ENCODE peak calls at places on chromosomes 13 and 19, in six cellular contexts. R is pancreas, L is SJSA1, S is IMR-90, W is uterus, Q is tibial artery. V is an unnamed sample.

GRCh38 chr19:14837391-14837790 is 2.4 kb upstream of the OR7A5 start:
- DNase-seq in R (no peak), L (no peak), S (no peak), W (no peak), Q (no peak), V (no peak)

GRCh38 chr13:112711528-112712265 is 21.9 kb downstream of the ATP11A start:
- DNase-seq in R (peak; percentile 68), L (peak; percentile 91), S (peak; percentile 98), W (peak; percentile 93), Q (peak; percentile 91), V (no peak)

GRCh38 chr13:29448124-29448685 is 147.3 kb downstream of the SLC7A1 start:
- DNase-seq in R (no peak), L (no peak), S (no peak), W (no peak), Q (no peak), V (no peak)

GRCh38 chr19:35712910-35713845 is 4.6 kb upstream of the KMT2B start:
- DNase-seq in R (no peak), L (no peak), S (no peak), W (no peak), Q (no peak), V (no peak)

GRCh38 chr13:111845621-111846351 is 221.2 kb upstream of the SOX1 start:
- DNase-seq in R (no peak), L (no peak), S (no peak), W (no peak), Q (peak; percentile 35), V (no peak)

GRCh38 chr13:79966039-79966438 is 374.9 kb downstream of the SPRY2 start:
- DNase-seq in R (no peak), L (no peak), S (peak; percentile 23), W (no peak), Q (no peak), V (no peak)

GRCh38 chr19:55487884-55488687 is at the start of gene SSC5D:
- DNase-seq in R (no peak), L (no peak), S (peak; percentile 26), W (peak; percentile 76), Q (no peak), V (no peak)

GRCh38 chr19:14056741-14057356 is 5.0 kb downstream of the PALM3 start:
- DNase-seq in R (no peak), L (no peak), S (no peak), W (no peak), Q (no peak), V (no peak)

GRCh38 chr13:43935878-43936277 is 56.2 kb downstream of the LACC1 start:
- DNase-seq in R (no peak), L (no peak), S (no peak), W (no peak), Q (no peak), V (no peak)

GRCh38 chr19:55597493-55597892 is 1.8 kb downstream of the FIZ1 start:
- DNase-seq in R (no peak), L (no peak), S (no peak), W (peak; percentile 32), Q (no peak), V (no peak)

GRCh38 chr13:29901714-29902631 is 51.6 kb upstream of the UBL3 start:
- DNase-seq in R (no peak), L (peak; percentile 74), S (peak; percentile 97), W (peak; percentile 32), Q (no peak), V (no peak)

GRCh38 chr19:43806848-43807247 is 4.6 kb upstream of the LYPD5 start:
- DNase-seq in R (no peak), L (no peak), S (no peak), W (no peak), Q (no peak), V (no peak)

GRCh38 chr13:38494445-38494844 is 144.8 kb downstream of the UFM1 start:
- DNase-seq in R (no peak), L (no peak), S (no peak), W (no peak), Q (no peak), V (no peak)

GRCh38 chr19:9565900-9566705 is 18.2 kb downstream of the ZNF121 start:
- DNase-seq in R (no peak), L (peak; percentile 11), S (peak; percentile 7), W (no peak), Q (no peak), V (no peak)

GRCh38 chr13:65943024-65943423 is 1287.1 kb downstream of the PCDH9 start:
- DNase-seq in R (no peak), L (no peak), S (peak; percentile 45), W (no peak), Q (no peak), V (peak; percentile 30)

GRCh38 chr19:40804783-40805242 is 5.8 kb downstream of the EGLN2 start:
- DNase-seq in R (no peak), L (no peak), S (no peak), W (no peak), Q (no peak), V (peak; percentile 63)

GRCh38 chr13:51797664-51798488 is 6.1 kb downstream of the DHRS12 start:
- DNase-seq in R (peak; percentile 93), L (no peak), S (peak; percentile 69), W (peak; percentile 47), Q (no peak), V (peak; percentile 75)

GRCh38 chr19:33819496-33819874 is 22.8 kb downstream of the KCTD15 start:
- DNase-seq in R (no peak), L (no peak), S (no peak), W (no peak), Q (no peak), V (no peak)

GRCh38 chr19:4575267-4575793 is 15.8 kb upstream of the SEMA6B start:
- DNase-seq in R (no peak), L (peak; percentile 95), S (peak; percentile 89), W (peak; percentile 47), Q (no peak), V (no peak)

GRCh38 chr13:109043561-109044075 is 414.2 kb downstream of the MYO16 start:
- DNase-seq in R (no peak), L (no peak), S (no peak), W (no peak), Q (no peak), V (no peak)

GRCh38 chr13:46492946-46493345 is 60.0 kb upstream of the LRCH1 start:
- DNase-seq in R (peak; percentile 4), L (peak; percentile 42), S (peak; percentile 48), W (no peak), Q (no peak), V (peak; percentile 46)

GRCh38 chr19:56107626-56108351 is 13.3 kb downstream of the ZNF787 start:
- DNase-seq in R (no peak), L (no peak), S (no peak), W (no peak), Q (peak; percentile 88), V (no peak)

GRCh38 chr19:55638864-55639359 is 1.9 kb upstream of the ZNF580 start:
- DNase-seq in R (peak; percentile 22), L (no peak), S (peak; percentile 21), W (no peak), Q (no peak), V (no peak)

GRCh38 chr19:17954401-17954800 is 12.5 kb upstream of the KCNN1 start:
- DNase-seq in R (no peak), L (no peak), S (no peak), W (no peak), Q (no peak), V (no peak)

GRCh38 chr19:17952041-17952976 is 14.6 kb upstream of the KCNN1 start:
- DNase-seq in R (no peak), L (no peak), S (no peak), W (no peak), Q (no peak), V (no peak)

GRCh38 chr19:17951151-17952040 is 15.5 kb upstream of the KCNN1 start:
- DNase-seq in R (no peak), L (no peak), S (no peak), W (no peak), Q (no peak), V (no peak)

GRCh38 chr19:17953316-17953801 is 13.5 kb upstream of the KCNN1 start:
- DNase-seq in R (no peak), L (no peak), S (no peak), W (no peak), Q (no peak), V (no peak)

DNA sequence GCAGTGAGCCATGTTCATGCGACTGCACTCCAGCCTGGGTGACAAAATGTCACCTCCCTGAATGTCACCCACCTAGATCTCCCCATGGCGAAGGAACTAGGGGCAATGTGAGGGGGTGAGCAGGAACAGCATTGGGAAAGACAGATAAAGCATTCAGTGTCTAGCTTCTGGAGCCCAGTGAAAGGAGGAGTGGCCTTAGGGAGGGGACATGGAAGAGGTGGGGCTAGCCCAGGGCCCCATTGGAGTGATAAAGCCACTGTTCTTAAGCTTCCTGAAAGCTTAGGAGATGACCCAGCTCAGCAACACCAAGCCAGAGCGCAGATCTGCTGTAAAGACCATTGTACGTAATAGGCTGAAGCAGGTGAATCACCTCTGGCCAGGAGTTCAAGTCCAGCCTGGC is 13.0 kb upstream of the KCNN1 start:
- DNase-seq in R (no peak), L (no peak), S (no peak), W (no peak), Q (no peak), V (no peak)
- H3K4me1 ChIP-seq in R (peaks cover 20% of the 10 kb centered on the region), L (peaks cover 15% of the 10 kb centered on the region), S (no peaks in the 10 kb centered on the region), W (no peaks in the 10 kb centered on the region), Q (peaks cover 38% of the 10 kb centered on the region), V (no peaks in the 10 kb centered on the region)

DNA sequence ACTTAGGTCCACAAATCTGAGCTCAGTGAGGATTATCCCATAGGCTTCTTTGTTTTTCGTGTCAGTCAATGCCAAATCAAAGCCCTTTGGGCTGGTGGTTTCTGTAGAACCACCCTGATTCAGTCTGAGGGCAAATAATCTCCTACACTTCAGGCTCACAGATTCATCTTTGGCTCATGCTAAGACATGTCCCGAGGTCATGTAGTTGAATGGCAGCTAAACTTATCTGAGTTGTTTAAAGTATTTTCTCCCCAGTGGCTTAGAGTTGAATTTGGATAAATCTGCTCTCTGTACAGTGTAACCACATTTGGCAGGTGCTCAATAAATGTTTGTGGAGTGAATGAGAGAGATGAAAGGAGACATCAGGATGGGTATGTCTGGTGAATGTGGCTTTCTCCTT is 13.1 kb upstream of the SLC25A42 start:
- DNase-seq in R (no peak), L (no peak), S (no peak), W (no peak), Q (no peak), V (no peak)
- H3K4me1 ChIP-seq in R (no peaks in the 10 kb centered on the region), L (no peaks in the 10 kb centered on the region), S (no peaks in the 10 kb centered on the region), W (no peaks in the 10 kb centered on the region), Q (no peaks in the 10 kb centered on the region), V (no peaks in the 10 kb centered on the region)

GRCh38 chr19:2810141-2811091 is 9.3 kb upstream of the ZNF554 start:
- DNase-seq in R (no peak), L (no peak), S (no peak), W (no peak), Q (no peak), V (no peak)

GRCh38 chr19:2811735-2812413 is 7.8 kb upstream of the ZNF554 start:
- DNase-seq in R (no peak), L (no peak), S (no peak), W (no peak), Q (no peak), V (no peak)

GRCh38 chr19:2812414-2813234 is 7.0 kb upstream of the ZNF554 start:
- DNase-seq in R (no peak), L (no peak), S (no peak), W (no peak), Q (no peak), V (no peak)

GRCh38 chr19:2809387-2810140 is 10.1 kb upstream of the ZNF554 start:
- DNase-seq in R (no peak), L (no peak), S (no peak), W (no peak), Q (no peak), V (no peak)

GRCh38 chr19:2811221-2811722 is 8.4 kb upstream of the ZNF554 start:
- DNase-seq in R (no peak), L (no peak), S (no peak), W (no peak), Q (no peak), V (no peak)
- H3K4me1 ChIP-seq in R (no peaks in the 10 kb centered on the region), L (no peaks in the 10 kb centered on the region), S (no peaks in the 10 kb centered on the region), W (no peaks in the 10 kb centered on the region), Q (no peaks in the 10 kb centered on the region), V (peaks cover 4% of the 10 kb centered on the region)

GRCh38 chr19:19145281-19145999 is 7.2 kb upstream of the TMEM161A start:
- DNase-seq in R (no peak), L (no peak), S (no peak), W (no peak), Q (no peak), V (no peak)
- H3K4me1 ChIP-seq in R (no peaks in the 10 kb centered on the region), L (no peaks in the 10 kb centered on the region), S (peaks cover 2% of the 10 kb centered on the region), W (no peaks in the 10 kb centered on the region), Q (peaks cover 9% of the 10 kb centered on the region), V (no peaks in the 10 kb centered on the region)